ENCODE peak calls at places on chromosomes 5 and 9, in ten cellular contexts. B is colonic mucosa, M is mucosa of descending colon, V is WTC11, U is choroid plexus epithelial cell, O is PC-3, C is sigmoid colon, J is endothelial cell, S is ovary, K is lower lobe of right lung. I is an unnamed sample.

GRCh38 chr5:73158313-73158712 is 14.7 kb upstream of the TMEM174 start:
- DNase-seq in V (no peak), U (no peak), O (no peak), M (no peak), S (no peak), K (no peak), J (no peak), C (no peak), B (no peak), I (no peak)

GRCh38 chr9:90774682-90775081 is 26.9 kb upstream of the SYK start:
- DNase-seq in B (no peak), V (no peak), K (no peak), O (peak), U (no peak), C (no peak), S (no peak), M (no peak), J (no peak), I (no peak)

GRCh38 chr5:133531634-133532033 is 80.7 kb downstream of the FSTL4 start:
- DNase-seq in V (no peak), S (no peak), M (no peak), C (no peak), B (no peak), K (no peak), U (peak), J (no peak), O (no peak), I (no peak)

GRCh38 chr9:125744616-125745387 is 2.4 kb upstream of the PBX3 start:
- DNase-seq in J (no peak), K (no peak), M (no peak), B (no peak), C (no peak), V (no peak), O (peak), S (no peak), U (peak), I (no peak)

GRCh38 chr9:82202808-82203207 is 214.2 kb downstream of the SPATA31D1 start:
- DNase-seq in K (no peak), B (no peak), U (peak), M (no peak), S (no peak), V (no peak), J (no peak), O (peak), C (no peak), I (peak)

GRCh38 chr5:82641362-82641988 is 363.3 kb upstream of the RPS23 start:
- DNase-seq in S (peak), M (no peak), U (peak), K (no peak), B (peak), V (no peak), O (peak), J (peak), C (peak), I (peak)

GRCh38 chr5:155004138-155004744 is 9.3 kb upstream of the KIF4B start:
- DNase-seq in C (no peak), O (peak), V (peak), S (no peak), B (no peak), U (peak), M (no peak), J (peak), K (no peak), I (peak)

GRCh38 chr5:146529984-146530383 is 14.0 kb upstream of the GPR151 start:
- DNase-seq in V (no peak), J (no peak), U (no peak), B (no peak), S (no peak), K (no peak), O (no peak), M (no peak), C (no peak), I (no peak)

GRCh38 chr5:110088676-110089436 is 399.1 kb downstream of the MAN2A1 start:
- DNase-seq in U (no peak), B (no peak), J (no peak), K (no peak), V (no peak), O (no peak), M (no peak), C (no peak), S (no peak), I (peak)

GRCh38 chr5:69502375-69503143 is 10.0 kb downstream of the OCLN start:
- DNase-seq in U (peak), C (no peak), S (no peak), J (no peak), B (no peak), V (no peak), O (peak), K (no peak), M (no peak), I (peak)

GRCh38 chr5:52476346-52476745 is 311.4 kb upstream of the ITGA1 start:
- DNase-seq in S (no peak), K (no peak), O (no peak), J (no peak), U (no peak), V (no peak), M (no peak), B (no peak), C (no peak), I (no peak)

GRCh38 chr9:123089790-123090189 is 56.3 kb downstream of the GPR21 start:
- DNase-seq in M (no peak), C (no peak), K (no peak), U (no peak), J (no peak), O (no peak), V (no peak), B (no peak), S (no peak), I (no peak)

DNA sequence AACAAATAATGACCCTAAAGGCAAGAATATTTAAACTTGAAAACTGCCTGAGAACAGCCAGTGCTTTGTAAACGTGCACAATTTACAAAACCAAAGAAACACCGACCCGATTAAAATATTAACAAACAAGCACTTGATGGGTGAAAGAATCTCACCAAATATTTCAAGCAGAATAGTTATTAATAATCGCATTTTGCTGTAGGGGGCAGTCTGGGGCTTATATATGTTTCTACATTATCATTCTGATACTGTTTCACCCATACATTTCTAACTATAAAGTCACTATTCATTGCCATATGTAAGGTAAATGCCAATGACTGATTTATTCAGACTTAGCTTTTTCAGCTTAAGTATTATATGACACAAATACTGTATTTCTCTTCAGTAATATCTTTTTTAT is 37.7 kb downstream of the UBAP2 start:
- DNase-seq in O (peak), U (peak), B (no peak), C (no peak), S (no peak), K (no peak), M (no peak), V (no peak), J (no peak), I (peak)
- TF ChIP-seq CTCF in O (peak), U (peak), B (no peak), C (no peak), S (no peak), K (peak), M (no peak), V (no peak), J (no peak), I (peak)

GRCh38 chr5:1847056-1847455 is 35.7 kb downstream of the IRX4 start:
- DNase-seq in V (no peak), O (no peak), M (peak), S (no peak), B (no peak), C (no peak), U (no peak), K (peak), J (no peak), I (no peak)
- TF ChIP-seq CTCF in V (no peak), O (no peak), M (no peak), S (no peak), B (no peak), C (no peak), U (no peak), K (no peak), J (no peak), I (no peak)

GRCh38 chr9:2826291-2826690 is 17.6 kb downstream of the PUM3 start:
- DNase-seq in K (no peak), U (no peak), S (no peak), B (no peak), C (no peak), O (no peak), M (no peak), J (no peak), V (no peak), I (no peak)

GRCh38 chr9:2821855-2822254 is 22.0 kb downstream of the PUM3 start:
- DNase-seq in U (no peak), C (no peak), S (no peak), B (no peak), V (no peak), J (no peak), M (no peak), K (no peak), O (no peak), I (no peak)

GRCh38 chr9:2819165-2819564 is 24.7 kb downstream of the PUM3 start:
- DNase-seq in J (no peak), C (no peak), S (no peak), O (no peak), V (no peak), K (no peak), U (no peak), B (no peak), M (no peak), I (no peak)

GRCh38 chr9:2824054-2824453 is 19.8 kb downstream of the PUM3 start:
- DNase-seq in J (no peak), V (no peak), S (no peak), K (no peak), O (no peak), C (no peak), B (no peak), M (no peak), U (no peak), I (no peak)

DNA sequence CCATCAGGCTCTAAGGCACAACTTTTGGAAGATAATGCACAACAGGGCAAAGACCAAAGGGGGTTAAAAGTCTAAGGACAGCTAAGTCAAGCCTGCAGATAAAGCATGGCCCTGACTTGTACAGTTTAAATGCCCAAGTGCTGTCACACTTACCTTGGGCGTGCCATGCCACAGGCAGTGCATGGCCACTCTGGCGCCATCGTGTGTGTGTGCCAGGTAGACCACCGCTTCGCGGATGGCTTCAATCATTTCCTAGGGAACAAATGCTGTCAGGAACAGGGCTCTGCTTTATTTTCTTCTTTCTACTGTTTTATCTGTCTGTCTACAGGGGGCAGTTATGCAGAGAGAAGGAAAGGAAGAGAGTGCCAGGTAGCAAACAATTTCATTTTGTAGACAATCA is 19.3 kb downstream of the PUM3 start:
- DNase-seq in K (no peak), O (no peak), J (peak), B (no peak), M (no peak), C (no peak), V (peak), S (no peak), U (peak), I (no peak)
- TF ChIP-seq CTCF in K (no peak), O (no peak), J (peak), B (no peak), M (no peak), C (no peak), V (peak), S (no peak), U (peak), I (no peak)

DNA sequence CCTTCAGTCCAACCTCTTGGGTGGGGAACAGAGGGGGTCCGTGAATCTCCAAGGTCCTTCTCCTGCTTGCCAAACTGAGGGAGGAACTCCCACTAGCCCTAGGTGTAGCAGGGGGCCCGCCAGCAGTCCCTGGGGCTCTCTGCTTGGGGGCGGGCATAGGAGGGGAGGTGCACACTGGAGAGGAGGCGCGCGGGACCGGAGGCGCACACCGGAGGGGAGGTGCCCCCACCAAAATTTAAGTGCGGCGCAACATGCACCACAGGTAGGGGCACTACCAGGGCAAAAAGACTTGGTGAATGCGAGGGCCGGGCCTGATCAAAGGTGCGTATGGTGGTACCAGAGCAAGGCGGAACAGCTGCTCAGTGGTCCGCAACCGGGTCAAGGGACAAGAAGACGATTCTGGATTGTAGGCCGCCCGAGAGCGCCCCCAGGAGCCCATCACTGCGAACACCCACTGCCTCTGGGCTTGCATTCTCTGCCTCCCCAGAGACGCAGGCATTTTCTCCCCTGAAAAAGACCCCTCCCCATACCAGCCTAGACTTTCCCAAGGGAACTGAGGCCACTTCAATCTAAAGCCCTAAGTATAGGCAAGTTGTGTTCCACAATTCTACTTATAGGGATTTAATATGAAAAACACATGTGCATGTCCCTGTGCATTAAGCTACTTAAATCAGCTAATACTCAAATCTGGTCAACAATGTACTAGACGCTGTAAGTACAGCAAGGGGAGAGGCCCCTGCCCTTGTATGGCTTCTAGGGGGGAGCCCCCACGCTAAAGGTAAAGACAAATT is 50.6 kb downstream of the TGFBI start:
- DNase-seq in O (no peak), B (no peak), U (no peak), K (no peak), V (peak), J (peak), M (no peak), S (no peak), C (no peak), I (no peak)
- TF ChIP-seq CTCF in O (no peak), B (no peak), U (peak), K (peak), V (peak), J (no peak), M (no peak), S (no peak), C (no peak), I (no peak)

GRCh38 chr5:90861843-90862586 is 303.4 kb downstream of the ADGRV1 start:
- DNase-seq in V (no peak), S (no peak), B (no peak), U (peak), O (no peak), C (no peak), M (no peak), K (no peak), J (no peak), I (no peak)
- TF ChIP-seq CTCF in V (no peak), S (no peak), B (no peak), U (peak), O (peak), C (no peak), M (no peak), K (no peak), J (no peak), I (peak)

DNA sequence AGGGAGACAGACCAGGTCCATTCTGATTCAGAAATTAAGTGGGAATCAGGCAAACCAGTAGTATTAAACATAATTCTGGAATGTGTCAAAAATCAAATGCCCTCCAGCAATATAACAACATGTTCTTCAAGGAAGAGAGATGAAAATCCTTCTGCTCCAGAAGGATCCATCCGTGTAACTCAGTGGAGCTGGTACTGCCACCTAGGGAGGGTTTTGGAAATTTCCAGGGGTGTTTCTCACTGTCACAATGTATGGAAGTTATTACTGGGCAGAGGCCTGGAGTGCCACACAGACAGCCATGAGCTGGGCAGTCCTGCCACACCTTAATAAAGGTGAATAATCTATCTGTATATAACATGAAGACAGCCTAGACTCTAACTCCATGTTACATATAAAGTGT is 87.5 kb downstream of the TTLL11 start:
- DNase-seq in M (no peak), S (no peak), V (no peak), J (peak), U (peak), K (no peak), B (peak), C (no peak), O (peak), I (peak)
- TF ChIP-seq CTCF in M (no peak), S (no peak), V (peak), J (no peak), U (peak), K (no peak), B (peak), C (no peak), O (peak), I (peak)